ENCODE peak calls at places on chromosome 9, in ten cellular contexts. J, T, X, F, N, C, V, K, R and Z are unnamed samples.

GRCh38 chr9:131046581-131047202 is 37.7 kb downstream of the LAMC3 start:
- DNase-seq in J (peak), T (peak), X (peak), F (peak), N (peak), C (peak), V (peak), K (peak), R (no peak), Z (no peak)

GRCh38 chr9:124353811-124354274 is 61.4 kb downstream of the PSMB7 start:
- DNase-seq in J (peak), T (no peak), X (no peak), F (no peak), N (no peak), C (no peak), V (no peak), K (peak), R (no peak), Z (no peak)

GRCh38 chr9:125561497-125562148 is 145.4 kb downstream of the MAPKAP1 start:
- DNase-seq in J (no peak), T (no peak), X (peak), F (no peak), N (no peak), C (no peak), V (no peak), K (no peak), R (no peak), Z (no peak)

GRCh38 chr9:111108946-111109345 is 70.7 kb upstream of the LPAR1 start:
- DNase-seq in J (no peak), T (no peak), X (peak), F (no peak), N (no peak), C (no peak), V (no peak), K (peak), R (no peak), Z (no peak)

GRCh38 chr9:115531410-115532130 is 413.6 kb upstream of the TNC start:
- DNase-seq in J (no peak), T (no peak), X (no peak), F (no peak), N (no peak), C (no peak), V (no peak), K (peak), R (no peak), Z (no peak)

GRCh38 chr9:26801772-26802171 is 90.8 kb downstream of the CAAP1 start:
- DNase-seq in J (no peak), T (no peak), X (no peak), F (no peak), N (no peak), C (no peak), V (no peak), K (no peak), R (no peak), Z (no peak)

GRCh38 chr9:116549786-116550660 is 137.1 kb upstream of the TRIM32 start:
- DNase-seq in J (no peak), T (no peak), X (no peak), F (no peak), N (no peak), C (no peak), V (no peak), K (no peak), R (no peak), Z (no peak)

GRCh38 chr9:113456235-113456634 is 7.3 kb upstream of the RGS3 start:
- DNase-seq in J (no peak), T (no peak), X (no peak), F (no peak), N (no peak), C (peak), V (no peak), K (peak), R (peak), Z (no peak)

GRCh38 chr9:14584571-14584970 is 108.7 kb downstream of the ZDHHC21 start:
- DNase-seq in J (no peak), T (no peak), X (peak), F (no peak), N (no peak), C (no peak), V (no peak), K (no peak), R (no peak), Z (no peak)

GRCh38 chr9:2132484-2133082 is 117.4 kb downstream of the SMARCA2 start:
- DNase-seq in J (peak), T (peak), X (peak), F (peak), N (no peak), C (no peak), V (no peak), K (peak), R (no peak), Z (no peak)

GRCh38 chr9:15150939-15151338 is 156.1 kb downstream of the TTC39B start:
- DNase-seq in J (no peak), T (no peak), X (no peak), F (no peak), N (no peak), C (no peak), V (no peak), K (no peak), R (no peak), Z (no peak)

GRCh38 chr9:115262952-115263351 is 145.0 kb upstream of the TNC start:
- DNase-seq in J (peak), T (no peak), X (no peak), F (no peak), N (no peak), C (peak), V (no peak), K (no peak), R (peak), Z (no peak)

GRCh38 chr9:122940603-122941559 is at the start of gene RABGAP1:
- DNase-seq in J (peak), T (peak), X (peak), F (peak), N (peak), C (peak), V (peak), K (peak), R (peak), Z (peak)

GRCh38 chr9:83721509-83721908 is 13.8 kb upstream of the UBQLN1 start:
- DNase-seq in J (no peak), T (no peak), X (no peak), F (no peak), N (no peak), C (no peak), V (no peak), K (no peak), R (no peak), Z (no peak)

GRCh38 chr9:80649001-80649420 is 1040.3 kb downstream of the TLE1 start:
- DNase-seq in J (no peak), T (no peak), X (no peak), F (no peak), N (no peak), C (no peak), V (peak), K (peak), R (no peak), Z (no peak)

GRCh38 chr9:128159073-128159783 is 837 bp upstream of the BBLN start:
- DNase-seq in J (no peak), T (no peak), X (peak), F (no peak), N (peak), C (no peak), V (no peak), K (no peak), R (peak), Z (no peak)

GRCh38 chr9:85900504-85901201 is 40.3 kb upstream of the NAA35 start:
- DNase-seq in J (peak), T (no peak), X (peak), F (peak), N (peak), C (peak), V (no peak), K (peak), R (no peak), Z (no peak)

GRCh38 chr9:131273146-131273545 is 3.2 kb downstream of the FAM78A start:
- DNase-seq in J (no peak), T (no peak), X (peak), F (no peak), N (no peak), C (no peak), V (no peak), K (no peak), R (no peak), Z (no peak)

GRCh38 chr9:129834489-129835127 is 467 bp downstream of the C9orf78 start:
- DNase-seq in J (no peak), T (no peak), X (peak), F (no peak), N (peak), C (no peak), V (no peak), K (no peak), R (peak), Z (no peak)

GRCh38 chr9:110640736-110641135 is 27.9 kb upstream of the MUSK start:
- DNase-seq in J (no peak), T (no peak), X (peak), F (no peak), N (no peak), C (no peak), V (no peak), K (no peak), R (no peak), Z (no peak)

GRCh38 chr9:36136277-36136893 is at the start of gene GLIPR2:
- DNase-seq in J (peak), T (peak), X (peak), F (peak), N (peak), C (peak), V (no peak), K (peak), R (no peak), Z (peak)

GRCh38 chr9:36625006-36625600 is 52.4 kb downstream of the MELK start:
- DNase-seq in J (peak), T (peak), X (no peak), F (peak), N (no peak), C (peak), V (peak), K (peak), R (no peak), Z (no peak)

GRCh38 chr9:112971415-112971814 is 40.6 kb downstream of the ZNF883 start:
- DNase-seq in J (peak), T (no peak), X (peak), F (peak), N (no peak), C (peak), V (no peak), K (no peak), R (no peak), Z (no peak)

GRCh38 chr9:134643306-134643705 is 1.7 kb downstream of the COL5A1 start:
- DNase-seq in J (no peak), T (peak), X (no peak), F (no peak), N (no peak), C (no peak), V (no peak), K (peak), R (no peak), Z (no peak)

GRCh38 chr9:132575005-132575609 is 7.3 kb upstream of the BARHL1 start:
- DNase-seq in J (peak), T (peak), X (peak), F (peak), N (peak), C (peak), V (peak), K (peak), R (peak), Z (peak)

GRCh38 chr9:133825555-133826198 is 87.5 kb upstream of the SARDH start:
- DNase-seq in J (no peak), T (no peak), X (peak), F (no peak), N (no peak), C (no peak), V (no peak), K (peak), R (no peak), Z (no peak)

GRCh38 chr9:4490705-4491620 is 695 bp downstream of the SLC1A1 start:
- DNase-seq in J (no peak), T (peak), X (no peak), F (no peak), N (no peak), C (no peak), V (no peak), K (no peak), R (no peak), Z (peak)

GRCh38 chr9:34603610-34604231 is 8.2 kb downstream of the RPP25L start:
- DNase-seq in J (peak), T (peak), X (peak), F (peak), N (peak), C (peak), V (peak), K (peak), R (peak), Z (peak)

GRCh38 chr9:70034292-70034711 is 9.3 kb upstream of the MAMDC2 start:
- DNase-seq in J (no peak), T (no peak), X (no peak), F (no peak), N (no peak), C (no peak), V (no peak), K (no peak), R (no peak), Z (no peak)

GRCh38 chr9:134509306-134509705 is 132.3 kb upstream of the COL5A1 start:
- DNase-seq in J (no peak), T (no peak), X (no peak), F (no peak), N (no peak), C (no peak), V (no peak), K (no peak), R (no peak), Z (no peak)

GRCh38 chr9:93085676-93086075 is 10.3 kb upstream of the CARD19 start:
- DNase-seq in J (peak), T (no peak), X (no peak), F (no peak), N (no peak), C (no peak), V (no peak), K (no peak), R (no peak), Z (peak)

GRCh38 chr9:73081979-73082657 is 69.5 kb upstream of the ANXA1 start:
- DNase-seq in J (peak), T (peak), X (peak), F (peak), N (no peak), C (peak), V (no peak), K (peak), R (no peak), Z (no peak)

GRCh38 chr9:130117376-130117775 is 54.8 kb upstream of the NCS1 start:
- DNase-seq in J (no peak), T (no peak), X (no peak), F (no peak), N (no peak), C (no peak), V (no peak), K (no peak), R (no peak), Z (no peak)

GRCh38 chr9:93136011-93136440 is 2.0 kb upstream of the NINJ1 start:
- DNase-seq in J (peak), T (peak), X (no peak), F (no peak), N (no peak), C (peak), V (no peak), K (peak), R (no peak), Z (no peak)

GRCh38 chr9:126499005-126499910 is 114.5 kb upstream of the LMX1B start:
- DNase-seq in J (peak), T (peak), X (peak), F (peak), N (peak), C (peak), V (no peak), K (peak), R (no peak), Z (no peak)

GRCh38 chr9:132887181-132888120 is 8.8 kb downstream of the SPACA9 start:
- DNase-seq in J (no peak), T (no peak), X (no peak), F (no peak), N (no peak), C (no peak), V (no peak), K (no peak), R (no peak), Z (no peak)

GRCh38 chr9:116416421-116416820 is 262.8 kb downstream of the PAPPA start:
- DNase-seq in J (no peak), T (no peak), X (no peak), F (no peak), N (no peak), C (no peak), V (no peak), K (no peak), R (no peak), Z (no peak)

GRCh38 chr9:68538200-68538599 is 2.5 kb downstream of the TMEM252 start:
- DNase-seq in J (no peak), T (no peak), X (no peak), F (no peak), N (no peak), C (no peak), V (no peak), K (no peak), R (no peak), Z (no peak)